ENCODE peak calls at places on chromosomes 2 and 18, in nine cellular contexts. One of them, this sample, is unnamed. For H3K36me3, H3K4me1 and H3K9me3, the result is how much of the 10 kb centered on the place peaks cover.

GRCh38 chr2:128416781-128417180 is 98.1 kb upstream of the HS6ST1 start:
- DNase-seq in fibroblast of lung: no peak
- DNase-seq in mammary epithelial cell: no peak
- DNase-seq in left ventricle myocardium inferior: no peak
- DNase-seq in tibial artery: peak
- DNase-seq in IMR-90: no peak
- DNase-seq in neuronal stem cell: no peak
- DNase-seq in left lung: no peak
- DNase-seq in psoas muscle: no peak
- DNase-seq in this sample: no peak

GRCh38 chr2:211417544-211417943 is 861.1 kb downstream of the CPS1 start:
- DNase-seq in neuronal stem cell: no peak
- DNase-seq in IMR-90: no peak
- DNase-seq in left ventricle myocardium inferior: no peak
- DNase-seq in fibroblast of lung: no peak
- DNase-seq in mammary epithelial cell: no peak
- DNase-seq in left lung: no peak
- DNase-seq in tibial artery: no peak
- DNase-seq in psoas muscle: no peak
- DNase-seq in this sample: no peak

GRCh38 chr2:210189452-210190143 is 18.4 kb upstream of the KANSL1L start:
- DNase-seq in neuronal stem cell: no peak
- DNase-seq in psoas muscle: no peak
- DNase-seq in left lung: no peak
- DNase-seq in left ventricle myocardium inferior: no peak
- DNase-seq in IMR-90: no peak
- DNase-seq in fibroblast of lung: no peak
- DNase-seq in mammary epithelial cell: no peak
- DNase-seq in tibial artery: no peak
- DNase-seq in this sample: no peak

GRCh38 chr2:131590896-131591295 is 63.2 kb downstream of the CCDC74A start:
- DNase-seq in IMR-90: no peak
- DNase-seq in mammary epithelial cell: no peak
- DNase-seq in psoas muscle: no peak
- DNase-seq in left lung: peak
- DNase-seq in fibroblast of lung: no peak
- DNase-seq in left ventricle myocardium inferior: no peak
- DNase-seq in tibial artery: no peak
- DNase-seq in neuronal stem cell: no peak
- DNase-seq in this sample: no peak

GRCh38 chr2:181998045-181998444 is 12.4 kb downstream of the PPP1R1C start:
- DNase-seq in tibial artery: no peak
- DNase-seq in mammary epithelial cell: peak
- DNase-seq in left ventricle myocardium inferior: no peak
- DNase-seq in neuronal stem cell: no peak
- DNase-seq in psoas muscle: no peak
- DNase-seq in left lung: no peak
- DNase-seq in fibroblast of lung: no peak
- DNase-seq in IMR-90: no peak
- DNase-seq in this sample: no peak

GRCh38 chr18:48475635-48476549 is 62.9 kb upstream of the CTIF start:
- DNase-seq in mammary epithelial cell: peak
- DNase-seq in tibial artery: peak
- DNase-seq in fibroblast of lung: peak
- DNase-seq in neuronal stem cell: peak
- DNase-seq in left lung: no peak
- DNase-seq in IMR-90: peak
- DNase-seq in psoas muscle: no peak
- DNase-seq in left ventricle myocardium inferior: no peak
- DNase-seq in this sample: peak

GRCh38 chr2:106261871-106262321 is 67.8 kb upstream of the UXS1 start:
- DNase-seq in left lung: no peak
- DNase-seq in tibial artery: no peak
- DNase-seq in psoas muscle: no peak
- DNase-seq in IMR-90: no peak
- DNase-seq in neuronal stem cell: no peak
- DNase-seq in left ventricle myocardium inferior: no peak
- DNase-seq in fibroblast of lung: no peak
- DNase-seq in mammary epithelial cell: peak
- DNase-seq in this sample: no peak

GRCh38 chr2:130871843-130872242 is 35.1 kb downstream of the ARHGEF4 start:
- DNase-seq in neuronal stem cell: no peak
- DNase-seq in left ventricle myocardium inferior: no peak
- DNase-seq in tibial artery: peak
- DNase-seq in left lung: no peak
- DNase-seq in IMR-90: no peak
- DNase-seq in psoas muscle: no peak
- DNase-seq in fibroblast of lung: no peak
- DNase-seq in mammary epithelial cell: no peak
- DNase-seq in this sample: no peak

GRCh38 chr18:47118986-47119385 is 31.3 kb downstream of the HDHD2 start:
- DNase-seq in fibroblast of lung: peak
- DNase-seq in neuronal stem cell: no peak
- DNase-seq in left lung: no peak
- DNase-seq in mammary epithelial cell: peak
- DNase-seq in psoas muscle: no peak
- DNase-seq in tibial artery: no peak
- DNase-seq in IMR-90: peak
- DNase-seq in left ventricle myocardium inferior: no peak
- DNase-seq in this sample: peak

GRCh38 chr2:38128653-38129052 is 52.7 kb upstream of the CYP1B1 start:
- DNase-seq in left ventricle myocardium inferior: no peak
- DNase-seq in IMR-90: no peak
- DNase-seq in fibroblast of lung: no peak
- DNase-seq in left lung: no peak
- DNase-seq in psoas muscle: peak
- DNase-seq in mammary epithelial cell: no peak
- DNase-seq in neuronal stem cell: no peak
- DNase-seq in tibial artery: no peak
- DNase-seq in this sample: peak

GRCh38 chr2:180882959-180883358 is 97.4 kb upstream of the UBE2E3 start:
- DNase-seq in tibial artery: no peak
- DNase-seq in left ventricle myocardium inferior: no peak
- DNase-seq in mammary epithelial cell: no peak
- DNase-seq in neuronal stem cell: no peak
- DNase-seq in psoas muscle: no peak
- DNase-seq in IMR-90: no peak
- DNase-seq in fibroblast of lung: no peak
- DNase-seq in left lung: no peak
- DNase-seq in this sample: no peak

GRCh38 chr18:60549338-60549960 is 176.9 kb upstream of the MC4R start:
- DNase-seq in tibial artery: no peak
- DNase-seq in psoas muscle: no peak
- DNase-seq in left lung: no peak
- DNase-seq in IMR-90: peak
- DNase-seq in fibroblast of lung: peak
- DNase-seq in left ventricle myocardium inferior: no peak
- DNase-seq in mammary epithelial cell: peak
- DNase-seq in neuronal stem cell: peak
- DNase-seq in this sample: peak

GRCh38 chr2:98936133-98936916 is at the start of gene CRACDL:
- DNase-seq in left lung: peak
- DNase-seq in tibial artery: no peak
- DNase-seq in psoas muscle: no peak
- DNase-seq in neuronal stem cell: peak
- DNase-seq in IMR-90: no peak
- DNase-seq in fibroblast of lung: peak
- DNase-seq in left ventricle myocardium inferior: no peak
- DNase-seq in mammary epithelial cell: peak
- DNase-seq in this sample: peak

GRCh38 chr18:44594779-44595467 is 85.8 kb upstream of the SETBP1 start:
- DNase-seq in IMR-90: peak
- DNase-seq in fibroblast of lung: peak
- DNase-seq in psoas muscle: no peak
- DNase-seq in mammary epithelial cell: peak
- DNase-seq in neuronal stem cell: no peak
- DNase-seq in left lung: no peak
- DNase-seq in left ventricle myocardium inferior: no peak
- DNase-seq in tibial artery: no peak
- DNase-seq in this sample: peak

GRCh38 chr2:239919779-239920545 is 105.2 kb downstream of the NDUFA10 start:
- DNase-seq in mammary epithelial cell: no peak
- DNase-seq in left ventricle myocardium inferior: peak
- DNase-seq in neuronal stem cell: no peak
- DNase-seq in tibial artery: no peak
- DNase-seq in fibroblast of lung: no peak
- DNase-seq in left lung: no peak
- DNase-seq in psoas muscle: no peak
- DNase-seq in IMR-90: no peak
- DNase-seq in this sample: no peak

DNA sequence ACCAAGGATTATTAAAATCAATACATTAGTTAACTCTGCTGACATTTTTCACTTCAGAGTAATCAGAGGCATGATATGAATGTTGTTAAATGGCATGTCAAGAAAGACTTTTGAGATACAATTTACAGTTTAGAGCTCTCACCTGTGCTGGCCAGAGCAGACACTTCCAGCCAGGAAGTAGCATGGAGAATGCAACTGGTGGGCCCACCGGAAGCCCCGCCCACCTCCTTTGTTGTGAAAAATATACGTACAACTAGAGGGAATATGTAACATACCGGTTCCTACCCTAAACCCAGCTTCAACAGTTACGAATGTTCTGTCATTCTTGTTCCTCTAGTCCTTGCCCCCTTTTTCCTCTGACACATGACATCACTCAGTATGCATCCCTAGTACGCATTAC is 70.3 kb upstream of the ITM2C start:
- DNase-seq in psoas muscle: no peak
- DNase-seq in neuronal stem cell: no peak
- DNase-seq in IMR-90: peak
- DNase-seq in fibroblast of lung: peak
- DNase-seq in tibial artery: no peak
- DNase-seq in left ventricle myocardium inferior: no peak
- DNase-seq in left lung: no peak
- DNase-seq in mammary epithelial cell: peak
- DNase-seq in this sample: no peak
- H3K36me3 ChIP-seq in psoas muscle: under half
- H3K36me3 ChIP-seq in neuronal stem cell: half or more
- H3K36me3 ChIP-seq in IMR-90: under half
- H3K36me3 ChIP-seq in fibroblast of lung: under half
- H3K36me3 ChIP-seq in tibial artery: under half
- H3K36me3 ChIP-seq in left ventricle myocardium inferior: under half
- H3K36me3 ChIP-seq in left lung: under half
- H3K36me3 ChIP-seq in mammary epithelial cell: under half
- H3K36me3 ChIP-seq in this sample: under half

DNA sequence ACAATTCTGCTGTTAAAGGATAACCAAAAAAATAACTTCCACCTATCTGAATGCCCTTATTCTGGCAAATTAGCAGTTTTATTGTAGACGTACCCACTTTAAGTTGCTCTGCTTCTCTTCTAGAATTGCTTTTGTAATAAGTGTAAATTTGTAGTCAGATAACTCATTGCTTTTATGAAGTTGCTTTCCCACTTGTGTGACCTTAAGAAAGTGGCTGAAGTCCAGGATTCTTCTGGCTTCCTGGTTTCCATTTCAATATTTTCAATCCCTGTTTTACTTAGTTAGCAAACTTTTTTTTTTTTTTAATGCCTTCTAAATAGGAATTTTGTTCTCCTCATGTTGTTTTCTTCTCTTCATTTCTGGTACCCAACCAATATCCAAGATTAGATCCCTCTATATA is 59.8 kb downstream of the GLS start:
- DNase-seq in fibroblast of lung: peak
- DNase-seq in mammary epithelial cell: no peak
- DNase-seq in psoas muscle: no peak
- DNase-seq in neuronal stem cell: no peak
- DNase-seq in left ventricle myocardium inferior: no peak
- DNase-seq in tibial artery: no peak
- DNase-seq in left lung: no peak
- DNase-seq in IMR-90: no peak
- DNase-seq in this sample: no peak
- H3K4me1 ChIP-seq in fibroblast of lung: under half
- H3K4me1 ChIP-seq in mammary epithelial cell: under half
- H3K4me1 ChIP-seq in psoas muscle: under half
- H3K4me1 ChIP-seq in neuronal stem cell: under half
- H3K4me1 ChIP-seq in left ventricle myocardium inferior: under half
- H3K4me1 ChIP-seq in tibial artery: under half
- H3K4me1 ChIP-seq in left lung: under half
- H3K4me1 ChIP-seq in IMR-90: under half
- H3K4me1 ChIP-seq in this sample: under half

DNA sequence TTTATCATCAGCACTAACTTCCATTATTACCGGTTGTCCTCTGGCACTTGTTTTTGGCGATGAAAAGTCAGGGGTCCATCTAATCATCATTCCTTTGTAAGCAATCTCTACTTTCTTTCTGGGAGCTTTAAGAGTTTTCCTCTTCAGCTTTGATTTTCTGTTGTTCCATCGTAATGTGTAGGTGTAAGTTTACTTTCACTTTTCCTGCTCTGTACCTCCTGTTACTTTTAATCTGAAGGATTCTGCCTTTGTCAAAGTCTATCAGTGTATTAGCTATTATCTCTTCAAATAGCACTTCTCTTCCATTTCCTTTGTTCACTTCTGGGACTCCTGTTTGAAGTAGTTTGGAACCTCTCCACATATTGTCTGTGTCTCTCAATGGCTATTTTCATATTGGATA is 25.5 kb upstream of the GPR155 start:
- DNase-seq in psoas muscle: no peak
- DNase-seq in left lung: no peak
- DNase-seq in IMR-90: no peak
- DNase-seq in mammary epithelial cell: no peak
- DNase-seq in neuronal stem cell: no peak
- DNase-seq in left ventricle myocardium inferior: no peak
- DNase-seq in fibroblast of lung: no peak
- DNase-seq in tibial artery: no peak
- DNase-seq in this sample: no peak
- H3K9me3 ChIP-seq in psoas muscle: under half
- H3K9me3 ChIP-seq in left lung: under half
- H3K9me3 ChIP-seq in IMR-90: under half
- H3K9me3 ChIP-seq in mammary epithelial cell: under half
- H3K9me3 ChIP-seq in neuronal stem cell: under half
- H3K9me3 ChIP-seq in left ventricle myocardium inferior: under half
- H3K9me3 ChIP-seq in fibroblast of lung: under half
- H3K9me3 ChIP-seq in tibial artery: under half
- H3K9me3 ChIP-seq in this sample: under half

DNA sequence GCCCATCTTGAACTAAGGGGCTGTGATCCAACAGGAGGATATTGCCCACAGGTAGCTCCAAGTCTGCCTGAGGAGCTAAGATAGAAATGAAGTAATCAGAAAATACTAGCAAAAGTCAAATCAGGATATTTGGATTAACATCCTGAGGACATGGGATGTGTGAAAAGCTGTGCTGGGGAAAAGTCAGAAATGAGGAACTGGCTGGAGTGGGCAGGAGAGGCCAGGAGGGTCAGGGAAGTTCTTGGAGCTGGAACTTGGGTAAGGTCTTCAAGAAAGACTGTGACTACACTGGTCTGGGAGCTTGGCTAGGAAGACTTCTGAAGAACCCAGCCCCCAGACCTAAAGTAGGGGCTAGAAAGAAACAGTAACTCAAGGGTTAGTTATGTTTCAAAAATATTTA is 250.9 kb downstream of the PRKCE start:
- DNase-seq in psoas muscle: no peak
- DNase-seq in left lung: no peak
- DNase-seq in mammary epithelial cell: no peak
- DNase-seq in IMR-90: no peak
- DNase-seq in left ventricle myocardium inferior: no peak
- DNase-seq in neuronal stem cell: no peak
- DNase-seq in fibroblast of lung: no peak
- DNase-seq in tibial artery: no peak
- DNase-seq in this sample: no peak
- H3K36me3 ChIP-seq in psoas muscle: under half
- H3K36me3 ChIP-seq in left lung: under half
- H3K36me3 ChIP-seq in mammary epithelial cell: under half
- H3K36me3 ChIP-seq in IMR-90: under half
- H3K36me3 ChIP-seq in left ventricle myocardium inferior: under half
- H3K36me3 ChIP-seq in neuronal stem cell: under half
- H3K36me3 ChIP-seq in fibroblast of lung: under half
- H3K36me3 ChIP-seq in tibial artery: under half
- H3K36me3 ChIP-seq in this sample: under half

GRCh38 chr18:12586956-12587355 is 71.0 kb downstream of the SPIRE1 start:
- DNase-seq in left ventricle myocardium inferior: no peak
- DNase-seq in tibial artery: no peak
- DNase-seq in mammary epithelial cell: no peak
- DNase-seq in IMR-90: no peak
- DNase-seq in left lung: no peak
- DNase-seq in neuronal stem cell: no peak
- DNase-seq in psoas muscle: no peak
- DNase-seq in fibroblast of lung: no peak
- DNase-seq in this sample: no peak
- H3K4me1 ChIP-seq in left ventricle myocardium inferior: under half
- H3K4me1 ChIP-seq in tibial artery: under half
- H3K4me1 ChIP-seq in mammary epithelial cell: under half
- H3K4me1 ChIP-seq in IMR-90: under half
- H3K4me1 ChIP-seq in left lung: under half
- H3K4me1 ChIP-seq in neuronal stem cell: under half
- H3K4me1 ChIP-seq in psoas muscle: under half
- H3K4me1 ChIP-seq in fibroblast of lung: under half
- H3K4me1 ChIP-seq in this sample: under half